ENCODE peak calls at places on chromosome 1, in ten cellular contexts. B, T, O, H, G, W, K, R, Y and V are unnamed samples.

GRCh38 chr1:35931424-35932157 is 686 bp downstream of the AGO3 start:
- DNase-seq in B (no peak), T (peak; percentile 28), O (no peak), H (peak; percentile 50), G (no peak), W (no peak), K (peak; percentile 24), R (no peak), Y (no peak), V (peak; percentile 24)

GRCh38 chr1:5895446-5896406 is 96.5 kb downstream of the NPHP4 start:
- DNase-seq in B (no peak), T (no peak), O (no peak), H (no peak), G (no peak), W (no peak), K (no peak), R (no peak), Y (no peak), V (no peak)

GRCh38 chr1:163071381-163072255 is 2.5 kb downstream of the RGS4 start:
- DNase-seq in B (peak; percentile 88), T (peak; percentile 63), O (peak; percentile 86), H (peak; percentile 26), G (peak; percentile 51), W (peak; percentile 39), K (no peak), R (peak; percentile 18), Y (peak; percentile 68), V (peak; percentile 33)

GRCh38 chr1:115089443-115090340 is at the start of gene TSPAN2:
- DNase-seq in B (peak; percentile 95), T (peak; percentile 28), O (no peak), H (peak; percentile 59), G (no peak), W (peak; percentile 84), K (no peak), R (peak; percentile 58), Y (peak; percentile 49), V (peak; percentile 74)

GRCh38 chr1:222618001-222618879 is at the start of gene MIA3:
- DNase-seq in B (no peak), T (peak; percentile 66), O (peak; percentile 87), H (peak; percentile 91), G (peak; percentile 60), W (peak; percentile 15), K (peak; percentile 87), R (peak; percentile 53), Y (no peak), V (peak; percentile 84)

GRCh38 chr1:74652711-74653131 is 20.9 kb downstream of the ERICH3 start:
- DNase-seq in B (no peak), T (no peak), O (peak; percentile 48), H (no peak), G (peak; percentile 77), W (no peak), K (no peak), R (no peak), Y (peak; percentile 52), V (no peak)

GRCh38 chr1:197399691-197400521 is 131.9 kb downstream of the CRB1 start:
- DNase-seq in B (peak; percentile 66), T (no peak), O (peak; percentile 66), H (no peak), G (peak; percentile 76), W (no peak), K (no peak), R (no peak), Y (peak; percentile 34), V (no peak)

GRCh38 chr1:199273837-199274379 is 635.1 kb downstream of the PTPRC start:
- DNase-seq in B (peak; percentile 70), T (no peak), O (no peak), H (no peak), G (no peak), W (no peak), K (no peak), R (no peak), Y (no peak), V (no peak)

GRCh38 chr1:207026177-207026576 is 6.4 kb downstream of the C1orf116 start:
- DNase-seq in B (no peak), T (no peak), O (peak; percentile 76), H (no peak), G (no peak), W (no peak), K (no peak), R (no peak), Y (no peak), V (no peak)

GRCh38 chr1:116167625-116168276 is 56.6 kb downstream of the MAB21L3 start:
- DNase-seq in B (peak; percentile 79), T (no peak), O (no peak), H (peak; percentile 36), G (peak; percentile 7), W (no peak), K (no peak), R (no peak), Y (no peak), V (no peak)

GRCh38 chr1:156488566-156489165 is 11.9 kb downstream of the MEF2D start:
- DNase-seq in B (no peak), T (no peak), O (no peak), H (no peak), G (no peak), W (no peak), K (no peak), R (no peak), Y (no peak), V (no peak)

GRCh38 chr1:905071-905749 is 18.5 kb upstream of the SAMD11 start:
- DNase-seq in B (peak; percentile 78), T (no peak), O (no peak), H (peak; percentile 16), G (peak; percentile 62), W (peak; percentile 74), K (no peak), R (peak; percentile 36), Y (no peak), V (peak; percentile 68)

GRCh38 chr1:204706838-204707509 is 21.4 kb upstream of the LRRN2 start:
- DNase-seq in B (peak; percentile 90), T (no peak), O (no peak), H (no peak), G (no peak), W (no peak), K (no peak), R (no peak), Y (no peak), V (no peak)

GRCh38 chr1:223393275-223394214 is at the start of gene CCDC185:
- DNase-seq in B (no peak), T (no peak), O (no peak), H (no peak), G (no peak), W (no peak), K (no peak), R (no peak), Y (no peak), V (no peak)

GRCh38 chr1:166165661-166166399 is 971 bp downstream of the FAM78B start:
- DNase-seq in B (peak; percentile 72), T (peak; percentile 10), O (no peak), H (peak; percentile 19), G (no peak), W (no peak), K (peak; percentile 16), R (no peak), Y (no peak), V (no peak)

GRCh38 chr1:24709748-24710416 is 35.4 kb upstream of the CLIC4 start:
- DNase-seq in B (no peak), T (no peak), O (no peak), H (no peak), G (no peak), W (no peak), K (no peak), R (no peak), Y (no peak), V (no peak)

GRCh38 chr1:162144853-162145252 is 75.4 kb downstream of the NOS1AP start:
- DNase-seq in B (peak; percentile 89), T (no peak), O (no peak), H (no peak), G (no peak), W (no peak), K (no peak), R (no peak), Y (no peak), V (no peak)

GRCh38 chr1:20440785-20441200 is 45.2 kb downstream of the CAMK2N1 start:
- DNase-seq in B (peak; percentile 88), T (no peak), O (peak; percentile 60), H (peak; percentile 30), G (peak; percentile 3), W (peak; percentile 21), K (peak; percentile 60), R (peak; percentile 28), Y (no peak), V (no peak)

GRCh38 chr1:239914827-239915231 is 176.9 kb upstream of the FMN2 start:
- DNase-seq in B (no peak), T (no peak), O (peak; percentile 40), H (no peak), G (peak; percentile 29), W (no peak), K (no peak), R (no peak), Y (no peak), V (no peak)

GRCh38 chr1:169974067-169974466 is 80.4 kb upstream of the SCYL3 start:
- DNase-seq in B (no peak), T (no peak), O (no peak), H (no peak), G (no peak), W (no peak), K (no peak), R (no peak), Y (no peak), V (no peak)

GRCh38 chr1:32398401-32398800 is 4.2 kb upstream of the BSDC1 start:
- DNase-seq in B (no peak), T (no peak), O (no peak), H (no peak), G (no peak), W (no peak), K (no peak), R (no peak), Y (no peak), V (no peak)

GRCh38 chr1:27600500-27601175 is 3.3 kb downstream of the AHDC1 start:
- DNase-seq in B (peak; percentile 85), T (no peak), O (no peak), H (no peak), G (peak; percentile 68), W (no peak), K (no peak), R (no peak), Y (no peak), V (no peak)

GRCh38 chr1:161962094-161962887 is 61.4 kb downstream of the OLFML2B start:
- DNase-seq in B (peak; percentile 35), T (no peak), O (peak; percentile 76), H (no peak), G (no peak), W (no peak), K (no peak), R (no peak), Y (no peak), V (no peak)

GRCh38 chr1:9294440-9294773 is 1.7 kb downstream of the SPSB1 start:
- DNase-seq in B (no peak), T (no peak), O (no peak), H (no peak), G (no peak), W (no peak), K (no peak), R (no peak), Y (no peak), V (peak; percentile 26)

GRCh38 chr1:184000321-184000720 is 37.2 kb downstream of the COLGALT2 start:
- DNase-seq in B (no peak), T (no peak), O (no peak), H (no peak), G (no peak), W (no peak), K (no peak), R (no peak), Y (no peak), V (no peak)

GRCh38 chr1:196115641-196116040 is 492.6 kb downstream of the KCNT2 start:
- DNase-seq in B (peak; percentile 50), T (peak; percentile 5), O (peak; percentile 60), H (no peak), G (no peak), W (peak; percentile 72), K (no peak), R (no peak), Y (no peak), V (peak; percentile 65)

GRCh38 chr1:232534552-232535517 is 95.1 kb downstream of the SIPA1L2 start:
- DNase-seq in B (no peak), T (no peak), O (no peak), H (no peak), G (no peak), W (no peak), K (no peak), R (no peak), Y (no peak), V (no peak)

GRCh38 chr1:15260418-15261154 is 13.6 kb downstream of the FHAD1 start:
- DNase-seq in B (peak; percentile 50), T (no peak), O (peak; percentile 93), H (no peak), G (no peak), W (no peak), K (no peak), R (no peak), Y (no peak), V (no peak)